ENCODE peak calls at places on chromosome 20, in ten cellular contexts. One of them, this sample, is unnamed.

GRCh38 chr20:33433465-33433864 is 10.1 kb downstream of the SNTA1 start:
- DNase-seq in GM23248: peak; percentile 58
- DNase-seq in activated CD8-positive, alpha-beta memory T cell treated with anti-CD3 and anti-CD28 coated beads for 4 hours: no peak
- DNase-seq in LoVo: no peak
- DNase-seq in left lung: peak; percentile 56
- DNase-seq in stimulated activated CD4-positive, alpha-beta T cell treated with anti-CD3 and anti-CD28 coated beads, Interleukin-4, amount 100 ng/mL, for 4 hours: no peak
- DNase-seq in ACHN: no peak
- DNase-seq in stomach: peak; percentile 59
- DNase-seq in NCI-H2081: no peak
- DNase-seq in HT1080: no peak
- DNase-seq in this sample: no peak

GRCh38 chr20:63699466-63700198 is 3.2 kb downstream of the TNFRSF6B start:
- DNase-seq in activated CD8-positive, alpha-beta memory T cell treated with anti-CD3 and anti-CD28 coated beads for 4 hours: no peak
- DNase-seq in stimulated activated CD4-positive, alpha-beta T cell treated with anti-CD3 and anti-CD28 coated beads, Interleukin-4, amount 100 ng/mL, for 4 hours: no peak
- DNase-seq in GM23248: no peak
- DNase-seq in NCI-H2081: no peak
- DNase-seq in LoVo: no peak
- DNase-seq in left lung: no peak
- DNase-seq in HT1080: no peak
- DNase-seq in ACHN: no peak
- DNase-seq in stomach: no peak
- DNase-seq in this sample: peak; percentile 22

GRCh38 chr20:22339091-22339881 is 245.1 kb downstream of the FOXA2 start:
- DNase-seq in activated CD8-positive, alpha-beta memory T cell treated with anti-CD3 and anti-CD28 coated beads for 4 hours: no peak
- DNase-seq in NCI-H2081: peak; percentile 88
- DNase-seq in ACHN: peak; percentile 64
- DNase-seq in left lung: no peak
- DNase-seq in LoVo: peak; percentile 77
- DNase-seq in GM23248: peak; percentile 73
- DNase-seq in stimulated activated CD4-positive, alpha-beta T cell treated with anti-CD3 and anti-CD28 coated beads, Interleukin-4, amount 100 ng/mL, for 4 hours: no peak
- DNase-seq in HT1080: peak; percentile 71
- DNase-seq in stomach: no peak
- DNase-seq in this sample: no peak

GRCh38 chr20:50580842-50581544 is 70.8 kb downstream of the PTPN1 start:
- DNase-seq in left lung: no peak
- DNase-seq in stimulated activated CD4-positive, alpha-beta T cell treated with anti-CD3 and anti-CD28 coated beads, Interleukin-4, amount 100 ng/mL, for 4 hours: no peak
- DNase-seq in stomach: no peak
- DNase-seq in NCI-H2081: no peak
- DNase-seq in ACHN: no peak
- DNase-seq in HT1080: no peak
- DNase-seq in activated CD8-positive, alpha-beta memory T cell treated with anti-CD3 and anti-CD28 coated beads for 4 hours: no peak
- DNase-seq in LoVo: no peak
- DNase-seq in GM23248: peak; percentile 42
- DNase-seq in this sample: no peak

GRCh38 chr20:51889466-51889865 is 87.1 kb upstream of the SALL4 start:
- DNase-seq in left lung: no peak
- DNase-seq in GM23248: no peak
- DNase-seq in ACHN: no peak
- DNase-seq in NCI-H2081: no peak
- DNase-seq in activated CD8-positive, alpha-beta memory T cell treated with anti-CD3 and anti-CD28 coated beads for 4 hours: no peak
- DNase-seq in stomach: no peak
- DNase-seq in HT1080: no peak
- DNase-seq in LoVo: no peak
- DNase-seq in stimulated activated CD4-positive, alpha-beta T cell treated with anti-CD3 and anti-CD28 coated beads, Interleukin-4, amount 100 ng/mL, for 4 hours: no peak
- DNase-seq in this sample: no peak

GRCh38 chr20:47993035-47993755 is 207.9 kb upstream of the SULF2 start:
- DNase-seq in GM23248: no peak
- DNase-seq in left lung: no peak
- DNase-seq in ACHN: no peak
- DNase-seq in stimulated activated CD4-positive, alpha-beta T cell treated with anti-CD3 and anti-CD28 coated beads, Interleukin-4, amount 100 ng/mL, for 4 hours: no peak
- DNase-seq in LoVo: no peak
- DNase-seq in HT1080: no peak
- DNase-seq in activated CD8-positive, alpha-beta memory T cell treated with anti-CD3 and anti-CD28 coated beads for 4 hours: no peak
- DNase-seq in NCI-H2081: no peak
- DNase-seq in stomach: no peak
- DNase-seq in this sample: no peak

GRCh38 chr20:34553366-34553867 is 5.1 kb upstream of the MAP1LC3A start:
- DNase-seq in stomach: peak; percentile 77
- DNase-seq in stimulated activated CD4-positive, alpha-beta T cell treated with anti-CD3 and anti-CD28 coated beads, Interleukin-4, amount 100 ng/mL, for 4 hours: no peak
- DNase-seq in activated CD8-positive, alpha-beta memory T cell treated with anti-CD3 and anti-CD28 coated beads for 4 hours: no peak
- DNase-seq in ACHN: no peak
- DNase-seq in left lung: no peak
- DNase-seq in NCI-H2081: no peak
- DNase-seq in GM23248: no peak
- DNase-seq in LoVo: no peak
- DNase-seq in HT1080: no peak
- DNase-seq in this sample: peak; percentile 87

GRCh38 chr20:61534346-61534745 is 282.3 kb downstream of the CDH4 start:
- DNase-seq in left lung: no peak
- DNase-seq in GM23248: no peak
- DNase-seq in activated CD8-positive, alpha-beta memory T cell treated with anti-CD3 and anti-CD28 coated beads for 4 hours: no peak
- DNase-seq in ACHN: no peak
- DNase-seq in stomach: no peak
- DNase-seq in stimulated activated CD4-positive, alpha-beta T cell treated with anti-CD3 and anti-CD28 coated beads, Interleukin-4, amount 100 ng/mL, for 4 hours: no peak
- DNase-seq in LoVo: no peak
- DNase-seq in NCI-H2081: no peak
- DNase-seq in HT1080: no peak
- DNase-seq in this sample: peak; percentile 22

GRCh38 chr20:10647471-10647870 is 26.3 kb downstream of the JAG1 start:
- DNase-seq in left lung: no peak
- DNase-seq in stimulated activated CD4-positive, alpha-beta T cell treated with anti-CD3 and anti-CD28 coated beads, Interleukin-4, amount 100 ng/mL, for 4 hours: no peak
- DNase-seq in GM23248: peak; percentile 23
- DNase-seq in stomach: no peak
- DNase-seq in ACHN: peak; percentile 6
- DNase-seq in LoVo: no peak
- DNase-seq in NCI-H2081: no peak
- DNase-seq in activated CD8-positive, alpha-beta memory T cell treated with anti-CD3 and anti-CD28 coated beads for 4 hours: no peak
- DNase-seq in HT1080: no peak
- DNase-seq in this sample: no peak

GRCh38 chr20:20495719-20496474 is 128.0 kb downstream of the INSM1 start:
- DNase-seq in NCI-H2081: no peak
- DNase-seq in GM23248: no peak
- DNase-seq in HT1080: no peak
- DNase-seq in ACHN: no peak
- DNase-seq in activated CD8-positive, alpha-beta memory T cell treated with anti-CD3 and anti-CD28 coated beads for 4 hours: no peak
- DNase-seq in stomach: no peak
- DNase-seq in LoVo: no peak
- DNase-seq in stimulated activated CD4-positive, alpha-beta T cell treated with anti-CD3 and anti-CD28 coated beads, Interleukin-4, amount 100 ng/mL, for 4 hours: no peak
- DNase-seq in left lung: no peak
- DNase-seq in this sample: no peak

GRCh38 chr20:49281059-49281912 is 3.4 kb upstream of the ZNFX1 start:
- DNase-seq in GM23248: peak; percentile 31
- DNase-seq in stimulated activated CD4-positive, alpha-beta T cell treated with anti-CD3 and anti-CD28 coated beads, Interleukin-4, amount 100 ng/mL, for 4 hours: no peak
- DNase-seq in LoVo: peak; percentile 73
- DNase-seq in NCI-H2081: no peak
- DNase-seq in ACHN: no peak
- DNase-seq in stomach: no peak
- DNase-seq in activated CD8-positive, alpha-beta memory T cell treated with anti-CD3 and anti-CD28 coated beads for 4 hours: no peak
- DNase-seq in HT1080: peak; percentile 79
- DNase-seq in left lung: no peak
- DNase-seq in this sample: no peak

GRCh38 chr20:14885661-14886060 is 548.2 kb upstream of the FLRT3 start:
- DNase-seq in NCI-H2081: no peak
- DNase-seq in HT1080: peak; percentile 56
- DNase-seq in LoVo: no peak
- DNase-seq in GM23248: no peak
- DNase-seq in stimulated activated CD4-positive, alpha-beta T cell treated with anti-CD3 and anti-CD28 coated beads, Interleukin-4, amount 100 ng/mL, for 4 hours: no peak
- DNase-seq in ACHN: no peak
- DNase-seq in activated CD8-positive, alpha-beta memory T cell treated with anti-CD3 and anti-CD28 coated beads for 4 hours: no peak
- DNase-seq in left lung: no peak
- DNase-seq in stomach: no peak
- DNase-seq in this sample: no peak

GRCh38 chr20:23606652-23607049 is 934 bp upstream of the CST9 start:
- DNase-seq in stimulated activated CD4-positive, alpha-beta T cell treated with anti-CD3 and anti-CD28 coated beads, Interleukin-4, amount 100 ng/mL, for 4 hours: peak; percentile 34
- DNase-seq in ACHN: peak; percentile 67
- DNase-seq in activated CD8-positive, alpha-beta memory T cell treated with anti-CD3 and anti-CD28 coated beads for 4 hours: peak; percentile 20
- DNase-seq in NCI-H2081: peak; percentile 73
- DNase-seq in LoVo: peak; percentile 54
- DNase-seq in HT1080: peak; percentile 67
- DNase-seq in GM23248: peak; percentile 87
- DNase-seq in left lung: peak; percentile 76
- DNase-seq in stomach: peak; percentile 78
- DNase-seq in this sample: peak; percentile 78

This sample was measured in right lobe of liver.